ENCODE peak calls at places on chromosome 22, in five cellular contexts. P, A, N, M and Y are unnamed samples.

GRCh38 chr22:49869855-49870712 is 16.4 kb downstream of the ZBED4 start:
- DNase-seq in P (no peak), A (no peak), N (no peak), M (no peak), Y (no peak)

GRCh38 chr22:43227231-43227630 is 40.3 kb upstream of the TTLL12 start:
- DNase-seq in P (no peak), A (no peak), N (peak; percentile 22), M (no peak), Y (no peak)

GRCh38 chr22:30927806-30928205 is 40.8 kb downstream of the MORC2 start:
- DNase-seq in P (peak; percentile 53), A (no peak), N (no peak), M (no peak), Y (no peak)

GRCh38 chr22:39598017-39598965 is 27.7 kb downstream of the CACNA1I start:
- DNase-seq in P (no peak), A (peak; percentile 7), N (no peak), M (peak; percentile 32), Y (peak; percentile 8)

GRCh38 chr22:46239261-46240048 is 10.6 kb downstream of the CDPF1 start:
- DNase-seq in P (no peak), A (no peak), N (no peak), M (no peak), Y (no peak)

GRCh38 chr22:46660604-46661201 is 40.5 kb downstream of the GRAMD4 start:
- DNase-seq in P (no peak), A (no peak), N (peak; percentile 81), M (no peak), Y (no peak)

GRCh38 chr22:27715078-27715477 is 86.5 kb downstream of the MN1 start:
- DNase-seq in P (no peak), A (no peak), N (peak; percentile 78), M (no peak), Y (no peak)

GRCh38 chr22:35489225-35489624 is 51.4 kb upstream of the RASD2 start:
- DNase-seq in P (no peak), A (no peak), N (peak; percentile 76), M (no peak), Y (no peak)

GRCh38 chr22:49295851-49296560 is 531.7 kb downstream of the BRD1 start:
- DNase-seq in P (peak; percentile 72), A (no peak), N (no peak), M (no peak), Y (no peak)

GRCh38 chr22:42202048-42202447 is 68.4 kb downstream of the TCF20 start:
- DNase-seq in P (no peak), A (no peak), N (no peak), M (no peak), Y (no peak)

GRCh38 chr22:43231724-43232034 is 44.7 kb upstream of the TTLL12 start:
- DNase-seq in P (no peak), A (no peak), N (no peak), M (no peak), Y (no peak)

GRCh38 chr22:24768537-24769374 is 5.8 kb downstream of the PIWIL3 start:
- DNase-seq in P (no peak), A (peak; percentile 21), N (peak; percentile 70), M (peak; percentile 61), Y (peak; percentile 57)

GRCh38 chr22:45598596-45599217 is 72.9 kb upstream of the ATXN10 start:
- DNase-seq in P (no peak), A (no peak), N (no peak), M (no peak), Y (no peak)